ENCODE peak calls at places on chromosomes 12 and 14, in eight cellular contexts. F, W, Q, Z, Y, T, B and G are unnamed samples.

GRCh38 chr14:96681826-96682225 is 115.4 kb upstream of the VRK1 start:
- DNase-seq in F (no peak), W (no peak), Q (no peak), Z (no peak), Y (no peak), T (no peak), B (no peak), G (no peak)

GRCh38 chr14:92847220-92848148 is 53.4 kb downstream of the GOLGA5 start:
- DNase-seq in F (no peak), W (no peak), Q (no peak), Z (no peak), Y (no peak), T (no peak), B (no peak), G (peak; percentile 8)

GRCh38 chr12:113862570-113863454 is 103.3 kb downstream of the RBM19 start:
- DNase-seq in F (no peak), W (no peak), Q (peak; percentile 42), Z (no peak), Y (no peak), T (no peak), B (no peak), G (peak; percentile 77)

GRCh38 chr12:101045486-101046474 is 164.3 kb downstream of the SLC5A8 start:
- DNase-seq in F (no peak), W (no peak), Q (no peak), Z (no peak), Y (no peak), T (no peak), B (no peak), G (no peak)

GRCh38 chr12:108516511-108517275 is 1.6 kb downstream of the FICD start:
- DNase-seq in F (no peak), W (no peak), Q (peak; percentile 35), Z (no peak), Y (no peak), T (no peak), B (no peak), G (peak; percentile 7)

GRCh38 chr12:47164730-47165439 is 85.1 kb upstream of the AMIGO2 start:
- DNase-seq in F (no peak), W (no peak), Q (no peak), Z (no peak), Y (no peak), T (no peak), B (no peak), G (no peak)

GRCh38 chr12:80551897-80552296 is 107.9 kb downstream of the PTPRQ start:
- DNase-seq in F (no peak), W (no peak), Q (no peak), Z (no peak), Y (no peak), T (no peak), B (no peak), G (peak; percentile 94)

GRCh38 chr12:64733857-64734256 is 25.3 kb downstream of the GNS start:
- DNase-seq in F (no peak), W (no peak), Q (no peak), Z (no peak), Y (no peak), T (no peak), B (no peak), G (peak; percentile 37)

GRCh38 chr12:32889073-32889760 is 7.4 kb downstream of the PKP2 start:
- DNase-seq in F (no peak), W (no peak), Q (no peak), Z (no peak), Y (no peak), T (no peak), B (no peak), G (no peak)

GRCh38 chr12:46400406-46400805 is 27.8 kb upstream of the SLC38A2 start:
- DNase-seq in F (no peak), W (no peak), Q (no peak), Z (no peak), Y (no peak), T (no peak), B (no peak), G (no peak)

GRCh38 chr12:67790660-67791059 is 142.1 kb downstream of the DYRK2 start:
- DNase-seq in F (no peak), W (no peak), Q (no peak), Z (no peak), Y (no peak), T (no peak), B (no peak), G (no peak)

GRCh38 chr12:57737467-57738141 is 938 bp downstream of the AGAP2 start:
- DNase-seq in F (peak; percentile 84), W (no peak), Q (peak; percentile 58), Z (no peak), Y (no peak), T (no peak), B (no peak), G (no peak)

GRCh38 chr12:27336254-27336653 is 3.6 kb downstream of the BMAL2 start:
- DNase-seq in F (no peak), W (no peak), Q (no peak), Z (no peak), Y (no peak), T (peak; percentile 46), B (no peak), G (no peak)

DNA sequence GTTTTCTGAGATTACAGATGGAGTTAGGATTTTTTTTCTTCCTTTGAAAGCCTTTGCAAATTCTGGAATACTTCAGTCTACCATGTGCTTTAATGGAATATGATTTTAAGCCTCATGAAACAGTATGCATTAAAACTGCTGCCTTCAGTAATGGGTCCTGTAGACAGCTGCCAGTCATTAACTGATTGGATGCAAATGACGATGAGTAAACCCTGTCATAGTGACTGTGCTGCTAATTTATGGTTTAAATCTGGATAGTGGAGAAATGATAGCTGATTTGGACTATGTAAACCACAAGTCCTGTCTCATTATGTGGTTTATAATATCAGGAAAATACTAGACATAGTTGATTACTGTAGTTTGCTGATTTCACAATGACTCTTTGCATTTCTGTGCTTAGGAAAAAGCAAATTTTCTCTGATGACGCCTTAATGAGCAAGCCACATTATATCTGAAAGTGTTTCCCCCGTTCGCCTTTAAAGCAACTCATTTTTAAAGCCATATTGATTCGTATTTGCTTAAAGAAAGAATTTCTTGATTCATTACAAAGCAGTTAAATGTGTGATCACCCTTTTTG is 217.6 kb downstream of the TMTC2 start:
- DNase-seq in F (peak; percentile 29), W (no peak), Q (no peak), Z (no peak), Y (no peak), T (no peak), B (no peak), G (no peak)
- TF ChIP-seq POLR2AphosphoS5 in F (no peak), W (no peak), Q (no peak), Z (no peak), Y (no peak), T (no peak), B (no peak), G (no peak)

GRCh38 chr12:12899530-12900380 is 8.4 kb downstream of the GPRC5A start:
- DNase-seq in F (no peak), W (peak; percentile 82), Q (no peak), Z (no peak), Y (no peak), T (no peak), B (no peak), G (peak; percentile 81)

GRCh38 chr12:12898911-12899511 is 7.6 kb downstream of the GPRC5A start:
- DNase-seq in F (no peak), W (no peak), Q (no peak), Z (no peak), Y (no peak), T (no peak), B (no peak), G (no peak)

GRCh38 chr12:12901158-12901791 is 9.9 kb downstream of the GPRC5A start:
- DNase-seq in F (no peak), W (peak; percentile 85), Q (no peak), Z (peak; percentile 37), Y (no peak), T (no peak), B (no peak), G (peak; percentile 71)

GRCh38 chr12:12902036-12902435 is 10.7 kb downstream of the GPRC5A start:
- DNase-seq in F (no peak), W (no peak), Q (no peak), Z (no peak), Y (no peak), T (no peak), B (no peak), G (peak; percentile 40)

GRCh38 chr12:12900786-12901157 is 9.4 kb downstream of the GPRC5A start:
- DNase-seq in F (no peak), W (no peak), Q (no peak), Z (no peak), Y (no peak), T (no peak), B (no peak), G (no peak)
- TF ChIP-seq POLR2AphosphoS5 in F (no peak), W (no peak), Q (no peak), Z (no peak), Y (no peak), T (no peak), B (no peak), G (no peak)

GRCh38 chr14:34053666-34054065 is 102.8 kb upstream of the EGLN3 start:
- DNase-seq in F (no peak), W (peak; percentile 85), Q (no peak), Z (no peak), Y (no peak), T (no peak), B (no peak), G (peak; percentile 53)
- TF ChIP-seq POLR2AphosphoS5 in F (no peak), W (peak; percentile 11), Q (no peak), Z (no peak), Y (no peak), T (no peak), B (no peak), G (peak; percentile 31)

GRCh38 chr14:21241218-21241819 is 27.9 kb downstream of the HNRNPC start:
- DNase-seq in F (no peak), W (no peak), Q (peak; percentile 39), Z (no peak), Y (no peak), T (no peak), B (no peak), G (peak; percentile 37)
- TF ChIP-seq POLR2AphosphoS5 in F (no peak), W (no peak), Q (no peak), Z (no peak), Y (no peak), T (no peak), B (no peak), G (no peak)